ENCODE peak calls at places on chromosomes 3 and 15, in eight cellular contexts. One of them, this sample, is unnamed.

GRCh38 chr15:35168464-35168863 is 83.4 kb upstream of the NANOGP8 start:
- DNase-seq in non-pigmented ciliary epithelial cell: peak
- DNase-seq in NCI-H446 treated with DMSO at 0.1 percent for 48 hours: no peak
- DNase-seq in H54: no peak
- DNase-seq in germinal center: no peak
- DNase-seq in naive thymus-derived CD8-positive, alpha-beta T cell: no peak
- DNase-seq in WTC11: no peak
- DNase-seq in heart left ventricle: no peak
- DNase-seq in this sample: peak

GRCh38 chr3:133812872-133813271 is 7.3 kb downstream of the SRPRB start:
- DNase-seq in germinal center: no peak
- DNase-seq in heart left ventricle: no peak
- DNase-seq in non-pigmented ciliary epithelial cell: no peak
- DNase-seq in NCI-H446 treated with DMSO at 0.1 percent for 48 hours: no peak
- DNase-seq in H54: no peak
- DNase-seq in WTC11: no peak
- DNase-seq in naive thymus-derived CD8-positive, alpha-beta T cell: no peak
- DNase-seq in this sample: no peak

GRCh38 chr3:73192036-73192738 is 130.7 kb downstream of the EBLN2 start:
- DNase-seq in germinal center: no peak
- DNase-seq in NCI-H446 treated with DMSO at 0.1 percent for 48 hours: no peak
- DNase-seq in H54: no peak
- DNase-seq in non-pigmented ciliary epithelial cell: no peak
- DNase-seq in naive thymus-derived CD8-positive, alpha-beta T cell: no peak
- DNase-seq in heart left ventricle: no peak
- DNase-seq in WTC11: peak
- DNase-seq in this sample: no peak

GRCh38 chr15:38252481-38253311 is at the start of gene SPRED1:
- DNase-seq in H54: peak
- DNase-seq in naive thymus-derived CD8-positive, alpha-beta T cell: peak
- DNase-seq in WTC11: peak
- DNase-seq in germinal center: peak
- DNase-seq in non-pigmented ciliary epithelial cell: no peak
- DNase-seq in heart left ventricle: peak
- DNase-seq in NCI-H446 treated with DMSO at 0.1 percent for 48 hours: no peak
- DNase-seq in this sample: no peak

GRCh38 chr3:138051946-138052802 is 42.2 kb downstream of the CLDN18 start:
- DNase-seq in germinal center: no peak
- DNase-seq in WTC11: peak
- DNase-seq in heart left ventricle: no peak
- DNase-seq in NCI-H446 treated with DMSO at 0.1 percent for 48 hours: no peak
- DNase-seq in naive thymus-derived CD8-positive, alpha-beta T cell: no peak
- DNase-seq in H54: no peak
- DNase-seq in non-pigmented ciliary epithelial cell: no peak
- DNase-seq in this sample: peak

GRCh38 chr3:190366145-190366544 is 21.8 kb upstream of the CLDN16 start:
- DNase-seq in germinal center: no peak
- DNase-seq in NCI-H446 treated with DMSO at 0.1 percent for 48 hours: no peak
- DNase-seq in H54: no peak
- DNase-seq in heart left ventricle: no peak
- DNase-seq in non-pigmented ciliary epithelial cell: no peak
- DNase-seq in WTC11: no peak
- DNase-seq in naive thymus-derived CD8-positive, alpha-beta T cell: no peak
- DNase-seq in this sample: no peak

GRCh38 chr3:66662894-66663293 is 162.1 kb upstream of the LRIG1 start:
- DNase-seq in WTC11: no peak
- DNase-seq in naive thymus-derived CD8-positive, alpha-beta T cell: no peak
- DNase-seq in germinal center: no peak
- DNase-seq in heart left ventricle: no peak
- DNase-seq in H54: no peak
- DNase-seq in non-pigmented ciliary epithelial cell: no peak
- DNase-seq in NCI-H446 treated with DMSO at 0.1 percent for 48 hours: no peak
- DNase-seq in this sample: no peak

GRCh38 chr3:5314897-5315296 is 127.4 kb downstream of the EDEM1 start:
- DNase-seq in NCI-H446 treated with DMSO at 0.1 percent for 48 hours: no peak
- DNase-seq in H54: no peak
- DNase-seq in germinal center: no peak
- DNase-seq in naive thymus-derived CD8-positive, alpha-beta T cell: no peak
- DNase-seq in WTC11: no peak
- DNase-seq in heart left ventricle: no peak
- DNase-seq in non-pigmented ciliary epithelial cell: no peak
- DNase-seq in this sample: no peak

GRCh38 chr3:88219138-88219792 is 69.5 kb downstream of the C3orf38 start:
- DNase-seq in germinal center: peak
- DNase-seq in heart left ventricle: no peak
- DNase-seq in naive thymus-derived CD8-positive, alpha-beta T cell: no peak
- DNase-seq in non-pigmented ciliary epithelial cell: no peak
- DNase-seq in NCI-H446 treated with DMSO at 0.1 percent for 48 hours: peak
- DNase-seq in WTC11: peak
- DNase-seq in H54: no peak
- DNase-seq in this sample: peak

GRCh38 chr15:43934480-43934879 is 107.7 kb downstream of the WDR76 start:
- DNase-seq in NCI-H446 treated with DMSO at 0.1 percent for 48 hours: no peak
- DNase-seq in germinal center: no peak
- DNase-seq in naive thymus-derived CD8-positive, alpha-beta T cell: no peak
- DNase-seq in H54: no peak
- DNase-seq in heart left ventricle: no peak
- DNase-seq in WTC11: no peak
- DNase-seq in non-pigmented ciliary epithelial cell: no peak
- DNase-seq in this sample: no peak

GRCh38 chr15:80697316-80697715 is 2.2 kb downstream of the ABHD17C start:
- DNase-seq in germinal center: no peak
- DNase-seq in NCI-H446 treated with DMSO at 0.1 percent for 48 hours: no peak
- DNase-seq in H54: no peak
- DNase-seq in heart left ventricle: no peak
- DNase-seq in naive thymus-derived CD8-positive, alpha-beta T cell: no peak
- DNase-seq in WTC11: no peak
- DNase-seq in non-pigmented ciliary epithelial cell: no peak
- DNase-seq in this sample: no peak

GRCh38 chr3:9837701-9838582 is 5.9 kb downstream of the RPUSD3 start:
- DNase-seq in naive thymus-derived CD8-positive, alpha-beta T cell: no peak
- DNase-seq in NCI-H446 treated with DMSO at 0.1 percent for 48 hours: no peak
- DNase-seq in heart left ventricle: no peak
- DNase-seq in WTC11: no peak
- DNase-seq in H54: no peak
- DNase-seq in germinal center: no peak
- DNase-seq in non-pigmented ciliary epithelial cell: no peak
- DNase-seq in this sample: no peak

GRCh38 chr15:33132722-33133345 is 61.7 kb downstream of the FMN1 start:
- DNase-seq in germinal center: no peak
- DNase-seq in naive thymus-derived CD8-positive, alpha-beta T cell: no peak
- DNase-seq in NCI-H446 treated with DMSO at 0.1 percent for 48 hours: no peak
- DNase-seq in WTC11: no peak
- DNase-seq in non-pigmented ciliary epithelial cell: no peak
- DNase-seq in heart left ventricle: no peak
- DNase-seq in H54: peak
- DNase-seq in this sample: peak

GRCh38 chr3:37367436-37367835 is 193.1 kb upstream of the LRRFIP2 start:
- DNase-seq in heart left ventricle: no peak
- DNase-seq in H54: no peak
- DNase-seq in naive thymus-derived CD8-positive, alpha-beta T cell: no peak
- DNase-seq in NCI-H446 treated with DMSO at 0.1 percent for 48 hours: no peak
- DNase-seq in WTC11: no peak
- DNase-seq in germinal center: no peak
- DNase-seq in non-pigmented ciliary epithelial cell: no peak
- DNase-seq in this sample: no peak

GRCh38 chr15:73897441-73898261 is 24.3 kb downstream of the TBC1D21 start:
- DNase-seq in H54: peak
- DNase-seq in heart left ventricle: peak
- DNase-seq in WTC11: peak
- DNase-seq in naive thymus-derived CD8-positive, alpha-beta T cell: peak
- DNase-seq in non-pigmented ciliary epithelial cell: peak
- DNase-seq in germinal center: peak
- DNase-seq in NCI-H446 treated with DMSO at 0.1 percent for 48 hours: no peak
- DNase-seq in this sample: peak

This sample was measured in AG04450.